ENCODE peak calls at places on chromosomes 7 and 10, in seven cellular contexts. One of them, this sample, is unnamed.

GRCh38 chr10:13003004-13003403 is 1.5 kb upstream of the CCDC3 start:
- DNase-seq in B cell: no peak
- DNase-seq in activated naive CD4-positive, alpha-beta T cell: no peak
- DNase-seq in posterior cingulate gyrus: no peak
- DNase-seq in GM20000: no peak
- DNase-seq in aorta: no peak
- DNase-seq in astrocyte of the spinal cord: no peak
- DNase-seq in this sample: peak; percentile 30

GRCh38 chr7:157010588-157011332 is at the start of gene MNX1:
- DNase-seq in posterior cingulate gyrus: no peak
- DNase-seq in aorta: peak; percentile 76
- DNase-seq in astrocyte of the spinal cord: no peak
- DNase-seq in B cell: peak; percentile 83
- DNase-seq in GM20000: peak; percentile 98
- DNase-seq in activated naive CD4-positive, alpha-beta T cell: peak; percentile 18
- DNase-seq in this sample: no peak

GRCh38 chr10:102280397-102281015 is 35.2 kb downstream of the GBF1 start:
- DNase-seq in aorta: no peak
- DNase-seq in posterior cingulate gyrus: peak; percentile 4
- DNase-seq in GM20000: no peak
- DNase-seq in activated naive CD4-positive, alpha-beta T cell: no peak
- DNase-seq in astrocyte of the spinal cord: peak; percentile 28
- DNase-seq in B cell: no peak
- DNase-seq in this sample: no peak

GRCh38 chr7:113710310-113711106 is 208.3 kb downstream of the PPP1R3A start:
- DNase-seq in GM20000: peak; percentile 53
- DNase-seq in astrocyte of the spinal cord: peak; percentile 86
- DNase-seq in posterior cingulate gyrus: no peak
- DNase-seq in B cell: peak; percentile 29
- DNase-seq in activated naive CD4-positive, alpha-beta T cell: no peak
- DNase-seq in aorta: no peak
- DNase-seq in this sample: peak; percentile 54

GRCh38 chr7:137591444-137591843 is 247.9 kb upstream of the PTN start:
- DNase-seq in B cell: no peak
- DNase-seq in aorta: no peak
- DNase-seq in posterior cingulate gyrus: no peak
- DNase-seq in GM20000: no peak
- DNase-seq in astrocyte of the spinal cord: peak; percentile 73
- DNase-seq in activated naive CD4-positive, alpha-beta T cell: no peak
- DNase-seq in this sample: no peak

GRCh38 chr10:124688889-124689670 is 55.1 kb downstream of the FAM53B start:
- DNase-seq in posterior cingulate gyrus: no peak
- DNase-seq in GM20000: peak; percentile 81
- DNase-seq in activated naive CD4-positive, alpha-beta T cell: no peak
- DNase-seq in astrocyte of the spinal cord: no peak
- DNase-seq in B cell: no peak
- DNase-seq in aorta: no peak
- DNase-seq in this sample: no peak

GRCh38 chr7:151426486-151426905 is 13.4 kb downstream of the CRYGN start:
- DNase-seq in posterior cingulate gyrus: no peak
- DNase-seq in astrocyte of the spinal cord: peak; percentile 96
- DNase-seq in GM20000: no peak
- DNase-seq in activated naive CD4-positive, alpha-beta T cell: no peak
- DNase-seq in B cell: no peak
- DNase-seq in aorta: peak; percentile 94
- DNase-seq in this sample: peak; percentile 81

GRCh38 chr10:71479831-71480230 is 83.1 kb downstream of the CDH23 start:
- DNase-seq in activated naive CD4-positive, alpha-beta T cell: no peak
- DNase-seq in GM20000: no peak
- DNase-seq in B cell: no peak
- DNase-seq in astrocyte of the spinal cord: no peak
- DNase-seq in posterior cingulate gyrus: no peak
- DNase-seq in aorta: no peak
- DNase-seq in this sample: no peak

GRCh38 chr10:47095848-47096612 is 184.8 kb downstream of the PTPN20 start:
- DNase-seq in aorta: no peak
- DNase-seq in posterior cingulate gyrus: no peak
- DNase-seq in B cell: no peak
- DNase-seq in astrocyte of the spinal cord: no peak
- DNase-seq in activated naive CD4-positive, alpha-beta T cell: no peak
- DNase-seq in GM20000: no peak
- DNase-seq in this sample: no peak

GRCh38 chr7:94190599-94191061 is 186.5 kb upstream of the BET1 start:
- DNase-seq in B cell: no peak
- DNase-seq in GM20000: no peak
- DNase-seq in aorta: no peak
- DNase-seq in astrocyte of the spinal cord: peak; percentile 98
- DNase-seq in posterior cingulate gyrus: no peak
- DNase-seq in activated naive CD4-positive, alpha-beta T cell: no peak
- DNase-seq in this sample: peak; percentile 67

GRCh38 chr7:135501402-135501801 is 8.5 kb downstream of the CNOT4 start:
- DNase-seq in astrocyte of the spinal cord: no peak
- DNase-seq in aorta: no peak
- DNase-seq in activated naive CD4-positive, alpha-beta T cell: no peak
- DNase-seq in GM20000: no peak
- DNase-seq in B cell: no peak
- DNase-seq in posterior cingulate gyrus: no peak
- DNase-seq in this sample: no peak

GRCh38 chr10:120336910-120337540 is 120.0 kb upstream of the PLPP4 start:
- DNase-seq in aorta: no peak
- DNase-seq in GM20000: peak; percentile 26
- DNase-seq in posterior cingulate gyrus: peak; percentile 16
- DNase-seq in activated naive CD4-positive, alpha-beta T cell: peak; percentile 28
- DNase-seq in B cell: peak; percentile 10
- DNase-seq in astrocyte of the spinal cord: peak; percentile 24
- DNase-seq in this sample: peak; percentile 15

GRCh38 chr7:107690084-107690483 is 29.5 kb downstream of the SLC26A4 start:
- DNase-seq in activated naive CD4-positive, alpha-beta T cell: no peak
- DNase-seq in astrocyte of the spinal cord: no peak
- DNase-seq in B cell: no peak
- DNase-seq in GM20000: no peak
- DNase-seq in posterior cingulate gyrus: no peak
- DNase-seq in aorta: no peak
- DNase-seq in this sample: no peak

GRCh38 chr10:132790934-132791829 is 5.2 kb upstream of the NKX6-2 start:
- DNase-seq in B cell: no peak
- DNase-seq in posterior cingulate gyrus: no peak
- DNase-seq in activated naive CD4-positive, alpha-beta T cell: no peak
- DNase-seq in astrocyte of the spinal cord: no peak
- DNase-seq in aorta: no peak
- DNase-seq in GM20000: no peak
- DNase-seq in this sample: no peak

GRCh38 chr7:50988465-50988864 is 205.8 kb upstream of the GRB10 start:
- DNase-seq in activated naive CD4-positive, alpha-beta T cell: no peak
- DNase-seq in astrocyte of the spinal cord: no peak
- DNase-seq in posterior cingulate gyrus: no peak
- DNase-seq in aorta: no peak
- DNase-seq in B cell: no peak
- DNase-seq in GM20000: no peak
- DNase-seq in this sample: no peak

GRCh38 chr10:100817268-100817839 is 72.0 kb downstream of the PAX2 start:
- DNase-seq in GM20000: no peak
- DNase-seq in B cell: no peak
- DNase-seq in posterior cingulate gyrus: no peak
- DNase-seq in aorta: peak; percentile 35
- DNase-seq in activated naive CD4-positive, alpha-beta T cell: no peak
- DNase-seq in astrocyte of the spinal cord: no peak
- DNase-seq in this sample: no peak

GRCh38 chr7:30896041-30896440 is 15.6 kb upstream of the AQP1 start:
- DNase-seq in astrocyte of the spinal cord: no peak
- DNase-seq in posterior cingulate gyrus: no peak
- DNase-seq in aorta: no peak
- DNase-seq in B cell: no peak
- DNase-seq in activated naive CD4-positive, alpha-beta T cell: no peak
- DNase-seq in GM20000: no peak
- DNase-seq in this sample: no peak

GRCh38 chr10:15325243-15326002 is 45.7 kb downstream of the FAM171A1 start:
- DNase-seq in astrocyte of the spinal cord: peak; percentile 75
- DNase-seq in activated naive CD4-positive, alpha-beta T cell: no peak
- DNase-seq in GM20000: no peak
- DNase-seq in posterior cingulate gyrus: no peak
- DNase-seq in B cell: no peak
- DNase-seq in aorta: no peak
- DNase-seq in this sample: no peak

GRCh38 chr7:97770845-97771244 is 39.0 kb downstream of the TAC1 start:
- DNase-seq in B cell: no peak
- DNase-seq in astrocyte of the spinal cord: no peak
- DNase-seq in GM20000: no peak
- DNase-seq in activated naive CD4-positive, alpha-beta T cell: no peak
- DNase-seq in posterior cingulate gyrus: no peak
- DNase-seq in aorta: no peak
- DNase-seq in this sample: no peak

GRCh38 chr7:140876519-140877248 is 48.0 kb downstream of the BRAF start:
- DNase-seq in activated naive CD4-positive, alpha-beta T cell: no peak
- DNase-seq in aorta: no peak
- DNase-seq in B cell: no peak
- DNase-seq in astrocyte of the spinal cord: peak; percentile 80
- DNase-seq in posterior cingulate gyrus: no peak
- DNase-seq in GM20000: no peak
- DNase-seq in this sample: peak; percentile 8

GRCh38 chr7:10973061-10973941 is at the start of gene PHF14:
- DNase-seq in activated naive CD4-positive, alpha-beta T cell: peak; percentile 90
- DNase-seq in aorta: peak; percentile 98
- DNase-seq in posterior cingulate gyrus: peak; percentile 95
- DNase-seq in GM20000: peak; percentile 95
- DNase-seq in astrocyte of the spinal cord: peak; percentile 97
- DNase-seq in B cell: peak; percentile 91
- DNase-seq in this sample: peak; percentile 99

GRCh38 chr7:36526720-36527548 is 137.3 kb downstream of the ANLN start:
- DNase-seq in posterior cingulate gyrus: no peak
- DNase-seq in activated naive CD4-positive, alpha-beta T cell: no peak
- DNase-seq in GM20000: peak; percentile 18
- DNase-seq in astrocyte of the spinal cord: peak; percentile 64
- DNase-seq in B cell: no peak
- DNase-seq in aorta: no peak
- DNase-seq in this sample: peak; percentile 59

GRCh38 chr10:31804416-31804815 is 124.2 kb downstream of the ARHGAP12 start:
- DNase-seq in aorta: no peak
- DNase-seq in posterior cingulate gyrus: no peak
- DNase-seq in activated naive CD4-positive, alpha-beta T cell: no peak
- DNase-seq in GM20000: no peak
- DNase-seq in astrocyte of the spinal cord: no peak
- DNase-seq in B cell: no peak
- DNase-seq in this sample: no peak

GRCh38 chr10:78513986-78514385 is 480.3 kb downstream of the RPS24 start:
- DNase-seq in astrocyte of the spinal cord: no peak
- DNase-seq in B cell: no peak
- DNase-seq in aorta: no peak
- DNase-seq in GM20000: no peak
- DNase-seq in posterior cingulate gyrus: no peak
- DNase-seq in activated naive CD4-positive, alpha-beta T cell: no peak
- DNase-seq in this sample: no peak

GRCh38 chr10:93376372-93377296 is 105.5 kb downstream of the MYOF start:
- DNase-seq in GM20000: peak; percentile 71
- DNase-seq in astrocyte of the spinal cord: peak; percentile 89
- DNase-seq in posterior cingulate gyrus: peak; percentile 21
- DNase-seq in aorta: peak; percentile 75
- DNase-seq in activated naive CD4-positive, alpha-beta T cell: no peak
- DNase-seq in B cell: peak; percentile 65
- DNase-seq in this sample: peak; percentile 73

GRCh38 chr7:102273749-102274712 is 12.6 kb upstream of the SH2B2 start:
- DNase-seq in GM20000: no peak
- DNase-seq in activated naive CD4-positive, alpha-beta T cell: no peak
- DNase-seq in B cell: no peak
- DNase-seq in astrocyte of the spinal cord: peak; percentile 36
- DNase-seq in posterior cingulate gyrus: no peak
- DNase-seq in aorta: no peak
- DNase-seq in this sample: peak; percentile 75

GRCh38 chr7:110809832-110810231 is 281.1 kb upstream of the LRRN3 start:
- DNase-seq in GM20000: no peak
- DNase-seq in B cell: no peak
- DNase-seq in aorta: no peak
- DNase-seq in posterior cingulate gyrus: no peak
- DNase-seq in astrocyte of the spinal cord: no peak
- DNase-seq in activated naive CD4-positive, alpha-beta T cell: no peak
- DNase-seq in this sample: no peak

GRCh38 chr7:39125849-39126248 is 148.1 kb downstream of the POU6F2 start:
- DNase-seq in B cell: no peak
- DNase-seq in GM20000: no peak
- DNase-seq in activated naive CD4-positive, alpha-beta T cell: no peak
- DNase-seq in astrocyte of the spinal cord: no peak
- DNase-seq in posterior cingulate gyrus: no peak
- DNase-seq in aorta: no peak
- DNase-seq in this sample: no peak

GRCh38 chr10:102578782-102579181 is 65.5 kb upstream of the TRIM8 start:
- DNase-seq in GM20000: no peak
- DNase-seq in posterior cingulate gyrus: no peak
- DNase-seq in activated naive CD4-positive, alpha-beta T cell: no peak
- DNase-seq in B cell: no peak
- DNase-seq in aorta: no peak
- DNase-seq in astrocyte of the spinal cord: no peak
- DNase-seq in this sample: no peak

GRCh38 chr10:109940553-109940952 is 17.2 kb upstream of the XPNPEP1 start:
- DNase-seq in aorta: no peak
- DNase-seq in posterior cingulate gyrus: no peak
- DNase-seq in astrocyte of the spinal cord: no peak
- DNase-seq in GM20000: no peak
- DNase-seq in activated naive CD4-positive, alpha-beta T cell: no peak
- DNase-seq in B cell: no peak
- DNase-seq in this sample: no peak

GRCh38 chr10:2173328-2173727 is 436.0 kb upstream of the ADARB2 start:
- DNase-seq in B cell: no peak
- DNase-seq in activated naive CD4-positive, alpha-beta T cell: no peak
- DNase-seq in astrocyte of the spinal cord: no peak
- DNase-seq in posterior cingulate gyrus: no peak
- DNase-seq in aorta: no peak
- DNase-seq in GM20000: no peak
- DNase-seq in this sample: no peak